ENCODE peak calls at places on chromosome 4, in nine cellular contexts. One of them, this sample, is unnamed.

GRCh38 chr4:82679531-82679930 is 117.7 kb upstream of the TMEM150C start:
- DNase-seq in HepG2: no peak
- DNase-seq in CD4-positive, CD25-positive, alpha-beta regulatory T cell: no peak
- DNase-seq in neuronal stem cell: no peak
- DNase-seq in ovary: no peak
- DNase-seq in brain microvascular endothelial cell: no peak
- DNase-seq in mesendoderm: peak
- DNase-seq in left ventricle myocardium inferior: no peak
- DNase-seq in sigmoid colon: no peak
- DNase-seq in this sample: no peak

GRCh38 chr4:183411291-183411861 is 33.1 kb upstream of the CDKN2AIP start:
- DNase-seq in HepG2: no peak
- DNase-seq in CD4-positive, CD25-positive, alpha-beta regulatory T cell: no peak
- DNase-seq in neuronal stem cell: no peak
- DNase-seq in ovary: no peak
- DNase-seq in brain microvascular endothelial cell: no peak
- DNase-seq in mesendoderm: no peak
- DNase-seq in left ventricle myocardium inferior: no peak
- DNase-seq in sigmoid colon: peak
- DNase-seq in this sample: no peak

GRCh38 chr4:31415629-31416028 is 695.5 kb downstream of the PCDH7 start:
- DNase-seq in HepG2: no peak
- DNase-seq in CD4-positive, CD25-positive, alpha-beta regulatory T cell: no peak
- DNase-seq in neuronal stem cell: no peak
- DNase-seq in ovary: no peak
- DNase-seq in brain microvascular endothelial cell: no peak
- DNase-seq in mesendoderm: no peak
- DNase-seq in left ventricle myocardium inferior: no peak
- DNase-seq in sigmoid colon: no peak
- DNase-seq in this sample: no peak

GRCh38 chr4:53780736-53781400 is 189.6 kb upstream of the LNX1 start:
- DNase-seq in HepG2: no peak
- DNase-seq in CD4-positive, CD25-positive, alpha-beta regulatory T cell: no peak
- DNase-seq in neuronal stem cell: no peak
- DNase-seq in ovary: no peak
- DNase-seq in brain microvascular endothelial cell: no peak
- DNase-seq in mesendoderm: no peak
- DNase-seq in left ventricle myocardium inferior: no peak
- DNase-seq in sigmoid colon: no peak
- DNase-seq in this sample: no peak

GRCh38 chr4:85740431-85740861 is 265.5 kb downstream of the ARHGAP24 start:
- DNase-seq in HepG2: no peak
- DNase-seq in CD4-positive, CD25-positive, alpha-beta regulatory T cell: no peak
- DNase-seq in neuronal stem cell: no peak
- DNase-seq in ovary: no peak
- DNase-seq in brain microvascular endothelial cell: no peak
- DNase-seq in mesendoderm: no peak
- DNase-seq in left ventricle myocardium inferior: no peak
- DNase-seq in sigmoid colon: no peak
- DNase-seq in this sample: no peak

GRCh38 chr4:106366026-106366425 is 2.6 kb downstream of the GIMD1 start:
- DNase-seq in HepG2: peak
- DNase-seq in CD4-positive, CD25-positive, alpha-beta regulatory T cell: no peak
- DNase-seq in neuronal stem cell: no peak
- DNase-seq in ovary: no peak
- DNase-seq in brain microvascular endothelial cell: peak
- DNase-seq in mesendoderm: no peak
- DNase-seq in left ventricle myocardium inferior: no peak
- DNase-seq in sigmoid colon: no peak
- DNase-seq in this sample: peak

GRCh38 chr4:147831452-147832192 is 99.7 kb downstream of the ARHGAP10 start:
- DNase-seq in HepG2: no peak
- DNase-seq in CD4-positive, CD25-positive, alpha-beta regulatory T cell: no peak
- DNase-seq in neuronal stem cell: no peak
- DNase-seq in ovary: no peak
- DNase-seq in brain microvascular endothelial cell: peak
- DNase-seq in mesendoderm: peak
- DNase-seq in left ventricle myocardium inferior: no peak
- DNase-seq in sigmoid colon: peak
- DNase-seq in this sample: peak

GRCh38 chr4:88792268-88792781 is 94.7 kb upstream of the NAP1L5 start:
- DNase-seq in HepG2: peak
- DNase-seq in CD4-positive, CD25-positive, alpha-beta regulatory T cell: no peak
- DNase-seq in neuronal stem cell: no peak
- DNase-seq in ovary: no peak
- DNase-seq in brain microvascular endothelial cell: peak
- DNase-seq in mesendoderm: peak
- DNase-seq in left ventricle myocardium inferior: no peak
- DNase-seq in sigmoid colon: no peak
- DNase-seq in this sample: no peak

GRCh38 chr4:158490629-158491028 is 31.1 kb upstream of the RXFP1 start:
- DNase-seq in HepG2: no peak
- DNase-seq in CD4-positive, CD25-positive, alpha-beta regulatory T cell: no peak
- DNase-seq in neuronal stem cell: no peak
- DNase-seq in ovary: no peak
- DNase-seq in brain microvascular endothelial cell: no peak
- DNase-seq in mesendoderm: no peak
- DNase-seq in left ventricle myocardium inferior: no peak
- DNase-seq in sigmoid colon: no peak
- DNase-seq in this sample: no peak

GRCh38 chr4:145178740-145179139 is 1.6 kb downstream of the OTUD4 start:
- DNase-seq in HepG2: no peak
- DNase-seq in CD4-positive, CD25-positive, alpha-beta regulatory T cell: no peak
- DNase-seq in neuronal stem cell: no peak
- DNase-seq in ovary: no peak
- DNase-seq in brain microvascular endothelial cell: no peak
- DNase-seq in mesendoderm: no peak
- DNase-seq in left ventricle myocardium inferior: no peak
- DNase-seq in sigmoid colon: no peak
- DNase-seq in this sample: no peak

GRCh38 chr4:155624478-155624877 is 42.2 kb upstream of the GUCY1A1 start:
- DNase-seq in HepG2: no peak
- DNase-seq in CD4-positive, CD25-positive, alpha-beta regulatory T cell: no peak
- DNase-seq in neuronal stem cell: no peak
- DNase-seq in ovary: no peak
- DNase-seq in brain microvascular endothelial cell: no peak
- DNase-seq in mesendoderm: no peak
- DNase-seq in left ventricle myocardium inferior: no peak
- DNase-seq in sigmoid colon: no peak
- DNase-seq in this sample: no peak

DNA sequence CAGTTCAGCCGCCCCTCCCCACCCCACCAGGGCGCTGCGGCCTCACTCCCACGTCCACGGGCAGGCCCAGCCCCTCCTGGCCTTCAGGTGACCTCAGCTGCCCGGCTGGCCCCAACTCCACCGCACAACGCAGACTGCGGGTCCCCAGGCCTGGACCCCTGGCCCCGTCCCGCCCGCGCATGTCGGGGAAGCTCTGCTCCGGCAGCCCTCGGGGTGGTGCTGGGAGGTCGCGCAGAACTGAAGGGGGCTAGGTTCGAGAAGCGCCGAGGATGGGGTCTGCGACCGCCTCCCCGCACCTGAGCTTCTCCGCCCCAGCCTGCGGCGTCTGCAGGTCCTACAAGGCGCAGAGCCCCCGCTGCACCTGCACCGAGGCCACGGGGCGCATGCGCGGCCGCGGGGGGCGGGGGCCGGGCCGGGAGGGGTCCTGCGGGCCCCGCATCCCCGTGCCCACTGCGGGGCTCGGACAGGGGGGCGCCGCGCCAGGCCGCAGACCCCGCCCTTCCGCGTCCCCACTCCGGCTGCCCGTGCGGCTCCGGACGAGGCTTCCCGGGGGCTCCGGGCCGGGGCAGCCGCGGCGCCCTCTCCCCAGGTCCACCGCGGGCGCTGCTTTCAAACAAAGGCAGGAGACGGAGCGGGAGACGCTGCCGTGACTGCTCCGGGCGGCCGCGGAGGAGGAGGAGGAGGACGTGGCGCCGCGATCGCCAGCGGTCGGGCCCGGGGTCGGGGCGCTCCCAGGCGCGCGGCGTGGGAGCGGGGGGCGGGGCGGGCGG is 678 bp upstream of the NAT8L start:
- DNase-seq in HepG2: no peak
- DNase-seq in CD4-positive, CD25-positive, alpha-beta regulatory T cell: no peak
- DNase-seq in neuronal stem cell: no peak
- DNase-seq in ovary: no peak
- DNase-seq in brain microvascular endothelial cell: no peak
- DNase-seq in mesendoderm: no peak
- DNase-seq in left ventricle myocardium inferior: peak
- DNase-seq in sigmoid colon: no peak
- DNase-seq in this sample: no peak
- H3K4me3 ChIP-seq in HepG2: peak
- H3K4me3 ChIP-seq in CD4-positive, CD25-positive, alpha-beta regulatory T cell: no peak
- H3K4me3 ChIP-seq in neuronal stem cell: peak
- H3K4me3 ChIP-seq in ovary: peak
- H3K4me3 ChIP-seq in brain microvascular endothelial cell: peak
- H3K4me3 ChIP-seq in mesendoderm: no peak
- H3K4me3 ChIP-seq in left ventricle myocardium inferior: peak
- H3K4me3 ChIP-seq in sigmoid colon: no peak
- H3K4me3 ChIP-seq in this sample: peak

DNA sequence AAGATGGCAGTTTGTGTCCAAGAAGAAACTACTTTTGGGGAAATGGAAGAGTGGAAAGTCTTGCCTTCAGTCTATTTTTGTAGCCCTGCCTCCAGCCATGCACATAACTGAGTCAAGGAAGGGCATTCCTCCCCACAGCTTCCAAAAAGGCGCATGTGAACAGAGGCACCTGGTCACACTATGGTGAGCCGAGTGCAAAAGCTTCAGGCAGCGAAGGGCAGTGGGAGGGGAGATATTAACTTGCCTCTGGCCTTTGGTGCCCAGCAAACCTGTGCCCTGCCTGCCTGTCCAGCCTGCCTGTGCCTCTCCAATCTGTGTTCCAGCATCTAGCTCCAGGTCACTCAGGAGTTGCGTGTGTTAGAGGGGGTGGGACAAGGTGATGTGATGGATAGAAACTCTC is 163.8 kb downstream of the SMIM20 start:
- DNase-seq in HepG2: no peak
- DNase-seq in CD4-positive, CD25-positive, alpha-beta regulatory T cell: no peak
- DNase-seq in neuronal stem cell: no peak
- DNase-seq in ovary: no peak
- DNase-seq in brain microvascular endothelial cell: no peak
- DNase-seq in mesendoderm: no peak
- DNase-seq in left ventricle myocardium inferior: no peak
- DNase-seq in sigmoid colon: no peak
- DNase-seq in this sample: no peak
- H3K27ac ChIP-seq in HepG2: no peak
- H3K27ac ChIP-seq in CD4-positive, CD25-positive, alpha-beta regulatory T cell: no peak
- H3K27ac ChIP-seq in neuronal stem cell: no peak
- H3K27ac ChIP-seq in ovary: no peak
- H3K27ac ChIP-seq in brain microvascular endothelial cell: no peak
- H3K27ac ChIP-seq in mesendoderm: no peak
- H3K27ac ChIP-seq in left ventricle myocardium inferior: peak
- H3K27ac ChIP-seq in sigmoid colon: no peak
- H3K27ac ChIP-seq in this sample: no peak

GRCh38 chr4:101280866-101281600 is 66.3 kb downstream of the PPP3CA start:
- DNase-seq in HepG2: no peak
- DNase-seq in CD4-positive, CD25-positive, alpha-beta regulatory T cell: no peak
- DNase-seq in neuronal stem cell: no peak
- DNase-seq in ovary: no peak
- DNase-seq in brain microvascular endothelial cell: no peak
- DNase-seq in mesendoderm: peak
- DNase-seq in left ventricle myocardium inferior: no peak
- DNase-seq in sigmoid colon: no peak
- DNase-seq in this sample: no peak

GRCh38 chr4:101285985-101286384 is 61.3 kb downstream of the PPP3CA start:
- DNase-seq in HepG2: no peak
- DNase-seq in CD4-positive, CD25-positive, alpha-beta regulatory T cell: no peak
- DNase-seq in neuronal stem cell: no peak
- DNase-seq in ovary: no peak
- DNase-seq in brain microvascular endothelial cell: no peak
- DNase-seq in mesendoderm: no peak
- DNase-seq in left ventricle myocardium inferior: no peak
- DNase-seq in sigmoid colon: no peak
- DNase-seq in this sample: no peak

GRCh38 chr4:101284546-101284945 is 62.8 kb downstream of the PPP3CA start:
- DNase-seq in HepG2: no peak
- DNase-seq in CD4-positive, CD25-positive, alpha-beta regulatory T cell: no peak
- DNase-seq in neuronal stem cell: no peak
- DNase-seq in ovary: no peak
- DNase-seq in brain microvascular endothelial cell: no peak
- DNase-seq in mesendoderm: no peak
- DNase-seq in left ventricle myocardium inferior: no peak
- DNase-seq in sigmoid colon: no peak
- DNase-seq in this sample: peak

GRCh38 chr4:101282076-101282844 is 65.1 kb downstream of the PPP3CA start:
- DNase-seq in HepG2: no peak
- DNase-seq in CD4-positive, CD25-positive, alpha-beta regulatory T cell: no peak
- DNase-seq in neuronal stem cell: no peak
- DNase-seq in ovary: no peak
- DNase-seq in brain microvascular endothelial cell: no peak
- DNase-seq in mesendoderm: peak
- DNase-seq in left ventricle myocardium inferior: no peak
- DNase-seq in sigmoid colon: no peak
- DNase-seq in this sample: no peak

DNA sequence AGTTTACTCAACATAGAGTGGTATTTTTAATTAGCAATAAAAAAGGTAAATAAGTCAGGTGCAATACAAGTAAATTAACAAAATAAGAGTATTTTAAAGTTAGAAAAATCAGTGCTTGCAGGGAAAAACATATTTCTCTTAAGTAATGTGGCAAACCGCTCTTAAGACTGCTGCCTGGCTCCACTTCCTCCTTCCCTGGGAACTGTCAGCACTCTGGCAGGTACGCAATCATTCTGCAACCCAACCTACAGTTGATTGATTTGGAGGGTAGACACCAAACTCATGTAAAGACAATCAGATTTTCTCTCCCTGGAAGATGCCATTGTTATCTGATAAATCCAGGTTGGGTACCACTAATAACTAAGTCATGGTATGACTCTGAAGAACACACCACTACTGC is 63.9 kb downstream of the PPP3CA start:
- DNase-seq in HepG2: no peak
- DNase-seq in CD4-positive, CD25-positive, alpha-beta regulatory T cell: no peak
- DNase-seq in neuronal stem cell: no peak
- DNase-seq in ovary: no peak
- DNase-seq in brain microvascular endothelial cell: no peak
- DNase-seq in mesendoderm: no peak
- DNase-seq in left ventricle myocardium inferior: no peak
- DNase-seq in sigmoid colon: no peak
- DNase-seq in this sample: no peak
- H3K4me3 ChIP-seq in HepG2: no peak
- H3K4me3 ChIP-seq in CD4-positive, CD25-positive, alpha-beta regulatory T cell: no peak
- H3K4me3 ChIP-seq in neuronal stem cell: no peak
- H3K4me3 ChIP-seq in ovary: no peak
- H3K4me3 ChIP-seq in brain microvascular endothelial cell: no peak
- H3K4me3 ChIP-seq in mesendoderm: no peak
- H3K4me3 ChIP-seq in left ventricle myocardium inferior: no peak
- H3K4me3 ChIP-seq in sigmoid colon: no peak
- H3K4me3 ChIP-seq in this sample: no peak

DNA sequence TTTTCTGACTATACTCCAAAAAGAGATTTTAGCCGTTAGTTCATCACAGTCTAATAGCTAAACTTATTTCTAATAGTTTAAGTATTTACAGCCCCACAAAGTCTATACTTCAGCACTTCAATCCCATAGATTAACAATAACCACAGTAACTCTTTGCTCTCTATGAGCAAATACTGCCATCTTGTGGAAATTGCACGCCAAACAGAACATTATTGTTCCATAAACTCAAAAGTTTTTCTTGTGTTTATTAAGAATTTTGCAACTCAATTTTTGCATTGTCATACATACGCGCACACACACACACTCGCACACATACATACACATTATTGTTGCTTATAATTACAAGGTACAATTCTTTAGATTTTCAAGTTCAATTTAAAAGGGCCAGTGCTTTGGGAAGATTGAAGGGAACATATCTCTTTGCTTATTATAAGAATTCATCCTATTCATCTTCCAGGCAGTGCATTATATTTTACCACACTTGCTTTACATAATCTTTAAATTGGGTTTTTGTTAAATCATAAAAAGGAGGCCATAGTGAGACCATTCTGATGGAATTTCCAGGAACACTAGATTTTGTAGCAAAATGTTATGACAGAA is 63.8 kb upstream of the ATOH1 start:
- DNase-seq in HepG2: peak
- DNase-seq in CD4-positive, CD25-positive, alpha-beta regulatory T cell: no peak
- DNase-seq in neuronal stem cell: peak
- DNase-seq in ovary: no peak
- DNase-seq in brain microvascular endothelial cell: peak
- DNase-seq in mesendoderm: peak
- DNase-seq in left ventricle myocardium inferior: no peak
- DNase-seq in sigmoid colon: no peak
- DNase-seq in this sample: peak
- H3K27ac ChIP-seq in HepG2: no peak
- H3K27ac ChIP-seq in CD4-positive, CD25-positive, alpha-beta regulatory T cell: no peak
- H3K27ac ChIP-seq in neuronal stem cell: no peak
- H3K27ac ChIP-seq in ovary: no peak
- H3K27ac ChIP-seq in brain microvascular endothelial cell: no peak
- H3K27ac ChIP-seq in mesendoderm: no peak
- H3K27ac ChIP-seq in left ventricle myocardium inferior: no peak
- H3K27ac ChIP-seq in sigmoid colon: no peak
- H3K27ac ChIP-seq in this sample: no peak

This sample was measured in cardiac muscle cell.